ENCODE peak calls at places on chromosomes 2 and 18, in five cellular contexts. One of them, this sample, is unnamed.

GRCh38 chr18:62610509-62611394 is 87.9 kb downstream of the ZCCHC2 start:
- DNase-seq in erythroblast: no peak
- DNase-seq in GM06990: no peak
- DNase-seq in NCI-H2081: no peak
- DNase-seq in aorta: no peak
- DNase-seq in this sample: no peak

GRCh38 chr2:106117882-106118684 is 76.0 kb downstream of the UXS1 start:
- DNase-seq in aorta: no peak
- DNase-seq in NCI-H2081: no peak
- DNase-seq in erythroblast: no peak
- DNase-seq in GM06990: no peak
- DNase-seq in this sample: no peak

GRCh38 chr18:49751427-49752094 is 61.8 kb downstream of the ACAA2 start:
- DNase-seq in erythroblast: no peak
- DNase-seq in aorta: no peak
- DNase-seq in NCI-H2081: no peak
- DNase-seq in GM06990: no peak
- DNase-seq in this sample: no peak

GRCh38 chr18:686339-687111 is 25.9 kb downstream of the ENOSF1 start:
- DNase-seq in aorta: no peak
- DNase-seq in NCI-H2081: no peak
- DNase-seq in erythroblast: peak
- DNase-seq in GM06990: no peak
- DNase-seq in this sample: no peak

GRCh38 chr2:97747716-97748115 is 34.3 kb downstream of the ZAP70 start:
- DNase-seq in GM06990: no peak
- DNase-seq in erythroblast: no peak
- DNase-seq in aorta: no peak
- DNase-seq in NCI-H2081: no peak
- DNase-seq in this sample: no peak

GRCh38 chr18:62954341-62954740 is 239.0 kb downstream of the PHLPP1 start:
- DNase-seq in NCI-H2081: peak
- DNase-seq in aorta: no peak
- DNase-seq in GM06990: no peak
- DNase-seq in erythroblast: no peak
- DNase-seq in this sample: no peak

GRCh38 chr2:113076917-113077669 is 9.3 kb downstream of the IL1F10 start:
- DNase-seq in erythroblast: no peak
- DNase-seq in GM06990: no peak
- DNase-seq in NCI-H2081: no peak
- DNase-seq in aorta: no peak
- DNase-seq in this sample: no peak

GRCh38 chr2:71001592-71002570 is 7.2 kb upstream of the TEX261 start:
- DNase-seq in NCI-H2081: no peak
- DNase-seq in aorta: no peak
- DNase-seq in erythroblast: no peak
- DNase-seq in GM06990: no peak
- DNase-seq in this sample: no peak

GRCh38 chr2:170369894-170370293 is 191.9 kb downstream of the MYO3B start:
- DNase-seq in erythroblast: peak
- DNase-seq in aorta: no peak
- DNase-seq in GM06990: no peak
- DNase-seq in NCI-H2081: peak
- DNase-seq in this sample: no peak

GRCh38 chr2:169711751-169712509 is 17.7 kb downstream of the PHOSPHO2 start:
- DNase-seq in erythroblast: peak
- DNase-seq in NCI-H2081: no peak
- DNase-seq in GM06990: no peak
- DNase-seq in aorta: no peak
- DNase-seq in this sample: no peak

GRCh38 chr18:55387139-55387984 is 200.6 kb downstream of the TCF4 start:
- DNase-seq in aorta: no peak
- DNase-seq in NCI-H2081: no peak
- DNase-seq in erythroblast: peak
- DNase-seq in GM06990: no peak
- DNase-seq in this sample: no peak

GRCh38 chr2:7517851-7518250 is 600.6 kb downstream of the RNF144A start:
- DNase-seq in erythroblast: no peak
- DNase-seq in NCI-H2081: no peak
- DNase-seq in aorta: no peak
- DNase-seq in GM06990: no peak
- DNase-seq in this sample: no peak

GRCh38 chr18:42480521-42480920 is 525.5 kb downstream of the PIK3C3 start:
- DNase-seq in GM06990: no peak
- DNase-seq in aorta: no peak
- DNase-seq in erythroblast: no peak
- DNase-seq in NCI-H2081: no peak
- DNase-seq in this sample: no peak

GRCh38 chr18:36067118-36067957 is at the start of gene RPRD1A:
- DNase-seq in GM06990: peak
- DNase-seq in aorta: peak
- DNase-seq in NCI-H2081: peak
- DNase-seq in erythroblast: peak
- DNase-seq in this sample: peak

GRCh38 chr2:53939656-53940055 is 31.1 kb downstream of the PSME4 start:
- DNase-seq in erythroblast: no peak
- DNase-seq in NCI-H2081: no peak
- DNase-seq in GM06990: no peak
- DNase-seq in aorta: no peak
- DNase-seq in this sample: no peak

GRCh38 chr2:163735692-163736432 is at the start of gene FIGN:
- DNase-seq in aorta: peak
- DNase-seq in erythroblast: no peak
- DNase-seq in GM06990: no peak
- DNase-seq in NCI-H2081: peak
- DNase-seq in this sample: no peak

GRCh38 chr2:188677182-188677581 is 297.0 kb upstream of the COL3A1 start:
- DNase-seq in aorta: no peak
- DNase-seq in GM06990: no peak
- DNase-seq in erythroblast: no peak
- DNase-seq in NCI-H2081: no peak
- DNase-seq in this sample: no peak

GRCh38 chr2:33377048-33377447 is 99.4 kb upstream of the RASGRP3 start:
- DNase-seq in aorta: peak
- DNase-seq in GM06990: no peak
- DNase-seq in NCI-H2081: no peak
- DNase-seq in erythroblast: no peak
- DNase-seq in this sample: no peak

GRCh38 chr2:147506889-147507288 is 337.9 kb upstream of the ACVR2A start:
- DNase-seq in GM06990: no peak
- DNase-seq in erythroblast: no peak
- DNase-seq in aorta: no peak
- DNase-seq in NCI-H2081: no peak
- DNase-seq in this sample: no peak

GRCh38 chr2:85888020-85888744 is 608 bp downstream of the ST3GAL5 start:
- DNase-seq in erythroblast: peak
- DNase-seq in NCI-H2081: no peak
- DNase-seq in GM06990: peak
- DNase-seq in aorta: peak
- DNase-seq in this sample: no peak

GRCh38 chr2:43327119-43327518 is 100.7 kb upstream of the ZFP36L2 start:
- DNase-seq in NCI-H2081: no peak
- DNase-seq in aorta: no peak
- DNase-seq in GM06990: no peak
- DNase-seq in erythroblast: no peak
- DNase-seq in this sample: no peak

GRCh38 chr2:179818546-179818945 is 42.9 kb downstream of the ZNF385B start:
- DNase-seq in erythroblast: no peak
- DNase-seq in aorta: no peak
- DNase-seq in GM06990: no peak
- DNase-seq in NCI-H2081: no peak
- DNase-seq in this sample: no peak

GRCh38 chr2:232869138-232870001 is 694 bp upstream of the SNORC start:
- DNase-seq in aorta: no peak
- DNase-seq in erythroblast: no peak
- DNase-seq in GM06990: no peak
- DNase-seq in NCI-H2081: no peak
- DNase-seq in this sample: no peak

GRCh38 chr2:224594840-224595239 is 9.7 kb upstream of the CUL3 start:
- DNase-seq in GM06990: no peak
- DNase-seq in erythroblast: no peak
- DNase-seq in NCI-H2081: no peak
- DNase-seq in aorta: no peak
- DNase-seq in this sample: no peak

GRCh38 chr2:236507393-236508085 is 62.1 kb upstream of the ACKR3 start:
- DNase-seq in aorta: peak
- DNase-seq in GM06990: peak
- DNase-seq in NCI-H2081: no peak
- DNase-seq in erythroblast: no peak
- DNase-seq in this sample: no peak

GRCh38 chr18:13234528-13234795 is 15.9 kb downstream of the LDLRAD4 start:
- DNase-seq in GM06990: no peak
- DNase-seq in NCI-H2081: no peak
- DNase-seq in aorta: no peak
- DNase-seq in erythroblast: no peak
- DNase-seq in this sample: no peak

GRCh38 chr18:28114472-28114871 is 62.5 kb downstream of the CDH2 start:
- DNase-seq in aorta: no peak
- DNase-seq in erythroblast: no peak
- DNase-seq in GM06990: no peak
- DNase-seq in NCI-H2081: no peak
- DNase-seq in this sample: no peak

GRCh38 chr2:102264952-102265351 is 46.4 kb upstream of the IL1RL1 start:
- DNase-seq in NCI-H2081: no peak
- DNase-seq in erythroblast: no peak
- DNase-seq in GM06990: no peak
- DNase-seq in aorta: no peak
- DNase-seq in this sample: no peak

GRCh38 chr2:183185534-183185933 is 61.3 kb downstream of the NUP35 start:
- DNase-seq in NCI-H2081: no peak
- DNase-seq in aorta: no peak
- DNase-seq in erythroblast: no peak
- DNase-seq in GM06990: no peak
- DNase-seq in this sample: no peak

GRCh38 chr18:3246636-3247242 is 862 bp upstream of the MYL12A start:
- DNase-seq in GM06990: no peak
- DNase-seq in NCI-H2081: no peak
- DNase-seq in erythroblast: peak
- DNase-seq in aorta: peak
- DNase-seq in this sample: no peak

GRCh38 chr2:202608142-202608852 is 26.5 kb upstream of the FAM117B start:
- DNase-seq in GM06990: peak
- DNase-seq in erythroblast: no peak
- DNase-seq in aorta: no peak
- DNase-seq in NCI-H2081: no peak
- DNase-seq in this sample: peak

GRCh38 chr2:161427413-161428239 is 11.5 kb downstream of the TBR1 start:
- DNase-seq in erythroblast: no peak
- DNase-seq in NCI-H2081: no peak
- DNase-seq in aorta: no peak
- DNase-seq in GM06990: no peak
- DNase-seq in this sample: no peak

GRCh38 chr2:28754321-28754720 is 2.7 kb downstream of the PPP1CB start:
- DNase-seq in NCI-H2081: no peak
- DNase-seq in erythroblast: peak
- DNase-seq in GM06990: no peak
- DNase-seq in aorta: no peak
- DNase-seq in this sample: no peak

GRCh38 chr2:218962859-218963492 is 3.5 kb downstream of the CDK5R2 start:
- DNase-seq in erythroblast: peak
- DNase-seq in aorta: peak
- DNase-seq in NCI-H2081: peak
- DNase-seq in GM06990: peak
- DNase-seq in this sample: no peak

GRCh38 chr18:55286257-55286825 is 301.7 kb downstream of the TCF4 start:
- DNase-seq in erythroblast: no peak
- DNase-seq in NCI-H2081: no peak
- DNase-seq in aorta: no peak
- DNase-seq in GM06990: no peak
- DNase-seq in this sample: no peak

GRCh38 chr2:148653437-148653836 is 8.9 kb downstream of the EPC2 start:
- DNase-seq in NCI-H2081: no peak
- DNase-seq in GM06990: peak
- DNase-seq in erythroblast: peak
- DNase-seq in aorta: no peak
- DNase-seq in this sample: peak

This sample was measured in GM12878.